ENCODE peak calls at places on chromosomes 11 and 22, in seven cellular contexts. Q, X, E, C, J, V and N are unnamed samples.

GRCh38 chr22:17920145-17920605 is 104.2 kb downstream of the MICAL3 start:
- DNase-seq in C (no peak), Q (no peak), X (no peak), E (no peak), V (peak), J (peak), N (peak)

GRCh38 chr11:75498556-75499255 is 27.0 kb downstream of the GDPD5 start:
- DNase-seq in E (no peak), C (no peak), J (no peak), X (no peak), Q (no peak), V (no peak), N (no peak)

GRCh38 chr11:62024975-62025374 is 57.5 kb upstream of the FTH1 start:
- DNase-seq in C (no peak), V (no peak), Q (no peak), X (no peak), J (no peak), E (no peak), N (no peak)

GRCh38 chr11:125968363-125968762 is 22.5 kb downstream of the VSIG10L2 start:
- DNase-seq in J (no peak), X (no peak), C (peak), Q (no peak), V (no peak), E (no peak), N (no peak)

GRCh38 chr22:31036671-31037550 is 44.2 kb upstream of the SMTN start:
- DNase-seq in V (no peak), E (peak), J (no peak), Q (no peak), C (peak), X (no peak), N (no peak)

GRCh38 chr11:67113231-67113721 is 5.8 kb upstream of the KDM2A start:
- DNase-seq in Q (no peak), J (no peak), E (no peak), C (no peak), X (peak), V (no peak), N (no peak)

GRCh38 chr11:108370315-108370714 is 97.0 kb downstream of the C11orf65 start:
- DNase-seq in X (no peak), C (no peak), J (no peak), V (no peak), Q (no peak), E (no peak), N (no peak)

GRCh38 chr11:46322759-46323158 is 24.5 kb upstream of the DGKZ start:
- DNase-seq in Q (no peak), C (no peak), V (no peak), X (no peak), J (no peak), E (no peak), N (no peak)

GRCh38 chr11:33375236-33375635 is 118.1 kb downstream of the HIPK3 start:
- DNase-seq in X (no peak), J (no peak), E (no peak), C (no peak), Q (no peak), V (peak), N (no peak)

GRCh38 chr22:43931771-43932170 is 8.2 kb downstream of the PNPLA3 start:
- DNase-seq in C (no peak), E (no peak), V (no peak), Q (no peak), J (no peak), X (no peak), N (no peak)

GRCh38 chr11:12743834-12744449 is 69.7 kb downstream of the TEAD1 start:
- DNase-seq in C (no peak), E (no peak), J (no peak), V (peak), Q (no peak), X (no peak), N (no peak)

GRCh38 chr22:49154433-49154832 is 673.2 kb downstream of the BRD1 start:
- DNase-seq in J (no peak), X (no peak), E (no peak), V (no peak), Q (no peak), C (no peak), N (no peak)

GRCh38 chr11:47161134-47161854 is 15.4 kb downstream of the ARFGAP2 start:
- DNase-seq in C (peak), Q (peak), E (peak), J (peak), X (peak), V (peak), N (peak)

GRCh38 chr11:118448294-118448693 is 12.0 kb downstream of the KMT2A start:
- DNase-seq in Q (no peak), V (no peak), X (no peak), J (no peak), E (no peak), C (no peak), N (no peak)

GRCh38 chr22:45524157-45524556 is 21.5 kb downstream of the FBLN1 start:
- DNase-seq in C (no peak), J (no peak), X (no peak), E (no peak), Q (no peak), V (no peak), N (no peak)

GRCh38 chr11:112523477-112523876 is 262.8 kb upstream of the PLET1 start:
- DNase-seq in J (no peak), C (no peak), V (peak), X (no peak), E (no peak), Q (no peak), N (peak)

GRCh38 chr11:102974552-102975280 is 19.2 kb upstream of the MMP13 start:
- DNase-seq in J (no peak), V (no peak), X (no peak), C (no peak), Q (no peak), E (no peak), N (no peak)

GRCh38 chr22:24244144-24244787 is 616 bp downstream of the GGT5 start:
- DNase-seq in Q (no peak), X (no peak), V (no peak), C (no peak), J (no peak), E (no peak), N (no peak)

GRCh38 chr22:27110985-27111451 is 453.6 kb downstream of the MIAT start:
- DNase-seq in Q (no peak), V (no peak), E (peak), J (no peak), X (no peak), C (no peak), N (no peak)

GRCh38 chr22:29032014-29032475 is 29.6 kb downstream of the C22orf31 start:
- DNase-seq in E (no peak), X (no peak), C (no peak), J (no peak), Q (no peak), V (no peak), N (no peak)

GRCh38 chr11:45725776-45726606 is 60.6 kb upstream of the CHST1 start:
- DNase-seq in E (no peak), C (no peak), Q (no peak), X (no peak), J (no peak), V (no peak), N (no peak)